ENCODE peak calls at places on chromosomes 5 and 9, in six cellular contexts. O is activated T-helper 1 cell treated with Interleukin-2 at 50 U/mL for 16 hours; S is stimulated activated CD4-positive, alpha-beta T cell treated with anti-CD3 and anti-CD28 coated beads, Interleukin-15, amount 100 ng/mL, for 1 hour; M is activated T-cell treated with anti-CD3 and anti-CD28 coated beads, Interleukin-2, amount 50 U/mL, for 72 hours; Y is naive B cell; W is islet precursor cell. V is an unnamed sample.

GRCh38 chr5:66118294-66118693 is 25.8 kb upstream of the SREK1 start:
- DNase-seq in O (no peak), S (no peak), M (no peak), Y (no peak), W (no peak), V (no peak)

GRCh38 chr9:6873862-6874261 is 116.1 kb downstream of the KDM4C start:
- DNase-seq in O (no peak), S (no peak), M (peak), Y (no peak), W (no peak), V (no peak)

GRCh38 chr9:24090566-24090965 is 264.5 kb upstream of the ELAVL2 start:
- DNase-seq in O (no peak), S (no peak), M (no peak), Y (no peak), W (no peak), V (no peak)

GRCh38 chr9:136857606-136858412 is 5.7 kb downstream of the MAMDC4 start:
- DNase-seq in O (no peak), S (no peak), M (no peak), Y (no peak), W (peak), V (no peak)

GRCh38 chr5:127012933-127013332 is 17.4 kb downstream of the MARCHF3 start:
- DNase-seq in O (no peak), S (no peak), M (no peak), Y (no peak), W (no peak), V (no peak)

GRCh38 chr9:131185924-131186323 is 60.5 kb downstream of the NUP214 start:
- DNase-seq in O (no peak), S (no peak), M (no peak), Y (no peak), W (no peak), V (no peak)

GRCh38 chr5:142725231-142726187 is 39.6 kb upstream of the FGF1 start:
- DNase-seq in O (no peak), S (no peak), M (no peak), Y (no peak), W (no peak), V (no peak)

GRCh38 chr9:113508111-113508749 is 44.7 kb downstream of the RGS3 start:
- DNase-seq in O (no peak), S (no peak), M (no peak), Y (no peak), W (no peak), V (no peak)

GRCh38 chr5:11298877-11299276 is 537.8 kb upstream of the DAP start:
- DNase-seq in O (no peak), S (no peak), M (no peak), Y (no peak), W (no peak), V (no peak)

GRCh38 chr9:99178912-99179872 is 42.5 kb downstream of the ALG2 start:
- DNase-seq in O (no peak), S (no peak), M (no peak), Y (no peak), W (peak), V (no peak)

GRCh38 chr9:89295400-89295799 is 15.6 kb upstream of the CKS2 start:
- DNase-seq in O (no peak), S (no peak), M (no peak), Y (no peak), W (no peak), V (no peak)

GRCh38 chr9:84357235-84357634 is 16.7 kb upstream of the SLC28A3 start:
- DNase-seq in O (no peak), S (no peak), M (no peak), Y (no peak), W (no peak), V (no peak)

GRCh38 chr9:105385372-105385985 is 62.4 kb upstream of the FSD1L start:
- DNase-seq in O (no peak), S (no peak), M (peak), Y (peak), W (no peak), V (no peak)

GRCh38 chr9:98832768-98833089 is 25.3 kb downstream of the GALNT12 start:
- DNase-seq in O (no peak), S (no peak), M (no peak), Y (no peak), W (no peak), V (no peak)

GRCh38 chr5:122741681-122742080 is 33.2 kb upstream of the SNX2 start:
- DNase-seq in O (no peak), S (no peak), M (no peak), Y (no peak), W (peak), V (no peak)

GRCh38 chr5:72814864-72815263 is 1.6 kb upstream of the TNPO1 start:
- DNase-seq in O (no peak), S (no peak), M (no peak), Y (no peak), W (no peak), V (no peak)

GRCh38 chr9:122785269-122785668 is 3.5 kb upstream of the OR5C1 start:
- DNase-seq in O (no peak), S (no peak), M (no peak), Y (no peak), W (no peak), V (no peak)

GRCh38 chr5:10229306-10230048 is 20.2 kb downstream of the ATPSCKMT start:
- DNase-seq in O (no peak), S (no peak), M (no peak), Y (no peak), W (no peak), V (no peak)

GRCh38 chr9:27125030-27125429 is 16.0 kb downstream of the TEK start:
- DNase-seq in O (no peak), S (no peak), M (no peak), Y (no peak), W (peak), V (no peak)

GRCh38 chr9:95510610-95511231 is 6.0 kb downstream of the PTCH1 start:
- DNase-seq in O (peak), S (peak), M (peak), Y (peak), W (peak), V (peak)

GRCh38 chr9:119839888-119840287 is 470.7 kb upstream of the BRINP1 start:
- DNase-seq in O (no peak), S (no peak), M (no peak), Y (no peak), W (no peak), V (no peak)

V was measured in central memory CD8-positive, alpha-beta T cell.